ENCODE peak calls at places on chromosome 10, in seven cellular contexts. P is amygdala; Q is putamen; D is heart right ventricle; L is activated CD4-positive, alpha-beta T cell treated with anti-CD3 and anti-CD28 coated beads for 1 hour; X is T-cell; K is osteoblast. Z is an unnamed sample.

GRCh38 chr10:80253266-80253962 is 36.0 kb downstream of the MAT1A start:
- DNase-seq in L (no peak), P (no peak), X (no peak), Q (no peak), K (no peak), D (no peak), Z (no peak)

GRCh38 chr10:9825491-9826018 is 1192.1 kb upstream of the CELF2 start:
- DNase-seq in L (no peak), D (no peak), K (no peak), X (no peak), P (no peak), Q (no peak), Z (no peak)

GRCh38 chr10:124647421-124648130 is 96.6 kb downstream of the FAM53B start:
- DNase-seq in Q (no peak), L (peak), D (peak), X (peak), P (no peak), K (peak), Z (no peak)

GRCh38 chr10:89165923-89166322 is 41.2 kb downstream of the CH25H start:
- DNase-seq in Q (no peak), K (peak), L (no peak), X (no peak), D (no peak), P (no peak), Z (no peak)

GRCh38 chr10:71285180-71285545 is 33.9 kb upstream of the SLC29A3 start:
- DNase-seq in X (peak), P (peak), L (no peak), K (peak), Q (no peak), D (no peak), Z (peak)

GRCh38 chr10:5545778-5546710 is 21.3 kb downstream of the CALML3 start:
- DNase-seq in P (no peak), Q (peak), K (peak), D (peak), L (no peak), X (no peak), Z (no peak)

GRCh38 chr10:60124536-60124935 is 218.2 kb upstream of the CCDC6 start:
- DNase-seq in P (no peak), D (no peak), L (no peak), Q (no peak), X (no peak), K (no peak), Z (no peak)

GRCh38 chr10:12322583-12323131 is 26.7 kb upstream of the CAMK1D start:
- DNase-seq in K (no peak), Q (peak), P (no peak), X (no peak), D (no peak), L (no peak), Z (no peak)

GRCh38 chr10:132226586-132227405 is 40.0 kb downstream of the DPYSL4 start:
- DNase-seq in P (no peak), L (no peak), D (no peak), X (no peak), Q (no peak), K (peak), Z (no peak)

GRCh38 chr10:73601486-73601921 is 10.4 kb upstream of the USP54 start:
- DNase-seq in K (no peak), X (no peak), Q (no peak), D (no peak), P (no peak), L (no peak), Z (no peak)

GRCh38 chr10:76125900-76126299 is 694.5 kb downstream of the LRMDA start:
- DNase-seq in D (no peak), L (no peak), K (no peak), Q (no peak), X (no peak), P (no peak), Z (no peak)

GRCh38 chr10:5550621-5551530 is 26.1 kb downstream of the CALML3 start:
- DNase-seq in P (no peak), Q (no peak), D (no peak), K (peak), L (no peak), X (no peak), Z (no peak)

GRCh38 chr10:74643586-74643956 is 182.8 kb upstream of the KAT6B start:
- DNase-seq in X (no peak), D (no peak), L (no peak), P (no peak), Q (no peak), K (no peak), Z (no peak)

GRCh38 chr10:62573929-62574328 is 199.8 kb downstream of the ZNF365 start:
- DNase-seq in X (no peak), L (no peak), K (peak), Q (no peak), P (no peak), D (no peak), Z (no peak)

Z was measured in hypothalamus.